ENCODE peak calls at places on chromosome 18, in ten cellular contexts. J is OCI-LY7, I is GM23248, F is PC-3, M is HCT116, Q is GM23338, T is MM.1S, E is PC-9, G is Karpas-422, K is SK-N-SH. S is an unnamed sample. For H3K9me2, the result is how much of the 10 kb centered on the place peaks cover.

GRCh38 chr18:21443776-21444464 is 156.6 kb downstream of the ESCO1 start:
- DNase-seq in J (no peak), I (no peak), F (no peak), M (no peak), Q (no peak), T (no peak), E (no peak), G (no peak), K (no peak), S (no peak)

GRCh38 chr18:10449396-10449795 is 5.0 kb upstream of the APCDD1 start:
- DNase-seq in J (no peak), I (no peak), F (no peak), M (no peak), Q (no peak), T (no peak), E (no peak), G (no peak), K (no peak), S (no peak)

GRCh38 chr18:50711401-50711800 is 108.4 kb downstream of the MRO start:
- DNase-seq in J (no peak), I (no peak), F (no peak), M (no peak), Q (no peak), T (no peak), E (no peak), G (no peak), K (no peak), S (no peak)

GRCh38 chr18:70555046-70555445 is 266.2 kb downstream of the SOCS6 start:
- DNase-seq in J (no peak), I (no peak), F (no peak), M (no peak), Q (no peak), T (no peak), E (no peak), G (peak), K (no peak), S (no peak)

GRCh38 chr18:51753365-51754057 is 556.0 kb upstream of the MEX3C start:
- DNase-seq in J (no peak), I (no peak), F (no peak), M (no peak), Q (no peak), T (no peak), E (no peak), G (no peak), K (no peak), S (no peak)

GRCh38 chr18:10474309-10474708 is 19.9 kb downstream of the APCDD1 start:
- DNase-seq in J (no peak), I (no peak), F (no peak), M (no peak), Q (no peak), T (no peak), E (no peak), G (no peak), K (no peak), S (no peak)

GRCh38 chr18:13500227-13500865 is 226.0 kb downstream of the FAM210A start:
- DNase-seq in J (no peak), I (peak), F (no peak), M (no peak), Q (peak), T (no peak), E (no peak), G (no peak), K (no peak), S (peak)

GRCh38 chr18:35711227-35711626 is 129.7 kb downstream of the GALNT1 start:
- DNase-seq in J (no peak), I (no peak), F (peak), M (no peak), Q (no peak), T (no peak), E (no peak), G (no peak), K (no peak), S (no peak)

GRCh38 chr18:13004316-13004879 is 13.2 kb downstream of the CEP192 start:
- DNase-seq in J (no peak), I (no peak), F (no peak), M (no peak), Q (no peak), T (no peak), E (no peak), G (no peak), K (no peak), S (no peak)

GRCh38 chr18:69400976-69401474 is 337 bp downstream of the DOK6 start:
- DNase-seq in J (no peak), I (peak), F (no peak), M (no peak), Q (peak), T (no peak), E (no peak), G (no peak), K (peak), S (no peak)

GRCh38 chr18:34002130-34002529 is 222.6 kb downstream of the NOL4 start:
- DNase-seq in J (peak), I (no peak), F (no peak), M (no peak), Q (no peak), T (no peak), E (no peak), G (peak), K (no peak), S (no peak)

GRCh38 chr18:59379772-59380530 is 20.9 kb upstream of the LMAN1 start:
- DNase-seq in J (no peak), I (peak), F (no peak), M (no peak), Q (no peak), T (no peak), E (no peak), G (no peak), K (no peak), S (no peak)

GRCh38 chr18:26457611-26458350 is 90.6 kb downstream of the KCTD1 start:
- DNase-seq in J (no peak), I (no peak), F (no peak), M (no peak), Q (peak), T (no peak), E (no peak), G (no peak), K (no peak), S (no peak)

GRCh38 chr18:63178526-63178880 is 141.1 kb downstream of the BCL2 start:
- DNase-seq in J (no peak), I (peak), F (no peak), M (no peak), Q (no peak), T (no peak), E (no peak), G (peak), K (no peak), S (peak)
- H3K4me2 ChIP-seq in J (no peak), I (peak), F (no peak), M (no peak), Q (no peak), T (no peak), E (no peak), G (peak), K (no peak), S (peak)

GRCh38 chr18:46424898-46425297 is 232.1 kb downstream of the LOXHD1 start:
- DNase-seq in J (no peak), I (no peak), F (no peak), M (no peak), Q (peak), T (no peak), E (peak), G (no peak), K (no peak), S (peak)
- H3K9me2 ChIP-seq in J (under half), I (under half), F (under half), M (under half), Q (under half), T (under half), E (under half), G (under half), K (under half), S (under half)

GRCh38 chr18:79506191-79507075 is 110.7 kb downstream of the NFATC1 start:
- DNase-seq in J (no peak), I (peak), F (no peak), M (no peak), Q (no peak), T (no peak), E (no peak), G (no peak), K (no peak), S (no peak)

GRCh38 chr18:79508565-79509535 is 113.1 kb downstream of the NFATC1 start:
- DNase-seq in J (no peak), I (no peak), F (no peak), M (no peak), Q (no peak), T (no peak), E (no peak), G (no peak), K (no peak), S (no peak)

GRCh38 chr18:79507076-79507545 is 111.4 kb downstream of the NFATC1 start:
- DNase-seq in J (no peak), I (peak), F (no peak), M (no peak), Q (no peak), T (no peak), E (no peak), G (no peak), K (peak), S (no peak)

GRCh38 chr18:79509536-79509930 is 113.8 kb downstream of the NFATC1 start:
- DNase-seq in J (no peak), I (no peak), F (no peak), M (no peak), Q (no peak), T (no peak), E (no peak), G (no peak), K (no peak), S (no peak)

DNA sequence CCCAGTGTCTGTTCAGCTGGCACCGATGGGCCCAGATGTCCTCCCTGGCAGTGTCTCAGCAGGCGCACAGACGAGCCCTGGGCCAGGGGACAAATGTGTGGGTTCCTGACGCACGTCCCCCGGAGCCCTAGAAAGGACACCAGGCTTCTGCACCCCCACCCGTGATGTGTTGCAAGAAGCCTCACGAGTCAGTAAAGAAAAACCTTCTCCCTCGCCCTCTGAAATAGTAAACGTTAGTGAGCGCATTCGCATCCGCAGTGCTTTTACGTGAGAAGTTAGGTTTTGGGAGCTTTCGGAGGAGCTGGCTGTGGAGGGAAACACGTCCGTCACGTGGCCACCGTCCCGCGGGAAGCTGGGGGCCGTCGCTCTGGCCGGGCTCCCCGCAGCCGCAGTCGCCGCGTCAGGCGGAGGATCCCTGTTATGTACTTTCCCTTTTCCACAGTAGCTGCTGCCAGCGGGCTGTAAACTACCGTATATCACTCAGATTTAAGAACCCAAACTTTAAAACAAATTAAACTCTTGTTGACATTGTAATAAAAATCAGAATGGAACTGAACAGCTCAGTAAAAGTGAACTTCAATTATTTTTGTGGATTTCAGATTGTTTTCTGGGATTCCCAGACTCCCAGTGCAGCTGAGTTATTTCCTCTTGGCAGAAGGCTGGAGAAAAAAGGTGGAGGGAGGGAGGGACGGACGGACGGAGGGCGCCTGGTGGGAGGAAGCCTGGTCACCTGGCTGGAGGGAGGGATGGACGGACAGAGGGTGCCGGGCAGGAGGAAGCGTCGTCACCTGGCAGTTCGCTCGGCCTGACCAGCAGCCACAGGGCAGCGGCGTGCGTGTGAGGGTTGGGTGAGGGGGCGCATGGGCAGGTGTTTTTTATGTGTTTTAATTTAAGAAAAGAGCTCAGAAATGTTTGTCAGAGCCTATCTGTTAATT is 112.1 kb downstream of the NFATC1 start:
- DNase-seq in J (no peak), I (peak), F (peak), M (no peak), Q (no peak), T (no peak), E (peak), G (no peak), K (no peak), S (peak)
- H2AFZ ChIP-seq in J (no peak), I (peak), F (peak), M (no peak), Q (peak), T (no peak), E (no peak), G (no peak), K (no peak), S (peak)

GRCh38 chr18:1177232-1177631 is 272.6 kb downstream of the ADCYAP1 start:
- DNase-seq in J (no peak), I (no peak), F (no peak), M (no peak), Q (no peak), T (no peak), E (no peak), G (no peak), K (no peak), S (no peak)

DNA sequence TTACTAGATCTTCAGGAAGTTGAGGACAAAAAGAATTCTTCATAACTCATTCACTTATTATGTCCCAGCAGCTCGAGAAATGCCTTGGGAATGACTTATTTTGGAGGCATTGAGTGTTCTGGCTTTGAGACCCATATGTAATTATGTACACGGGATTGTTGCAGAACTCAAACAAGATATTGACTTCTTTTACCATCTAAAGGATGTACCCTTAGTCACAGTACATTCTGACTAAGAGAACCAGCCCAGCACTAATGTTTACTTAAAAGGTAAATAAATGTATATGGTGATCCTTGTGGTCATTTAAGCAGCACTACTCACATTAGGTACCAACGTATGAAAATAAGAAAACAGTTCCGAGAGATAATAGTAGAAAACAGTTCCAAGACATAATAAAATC is 268.9 kb downstream of the ADCYAP1 start:
- DNase-seq in J (no peak), I (no peak), F (peak), M (no peak), Q (no peak), T (no peak), E (no peak), G (no peak), K (no peak), S (no peak)
- H3K4me2 ChIP-seq in J (no peak), I (no peak), F (peak), M (no peak), Q (no peak), T (no peak), E (no peak), G (no peak), K (no peak), S (no peak)

GRCh38 chr18:32907215-32907590 is 134.4 kb upstream of the KLHL14 start:
- DNase-seq in J (no peak), I (no peak), F (no peak), M (no peak), Q (no peak), T (no peak), E (no peak), G (no peak), K (no peak), S (no peak)
- H3K9me2 ChIP-seq in J (under half), I (under half), F (under half), M (under half), Q (under half), T (under half), E (under half), G (under half), K (under half), S (under half)

DNA sequence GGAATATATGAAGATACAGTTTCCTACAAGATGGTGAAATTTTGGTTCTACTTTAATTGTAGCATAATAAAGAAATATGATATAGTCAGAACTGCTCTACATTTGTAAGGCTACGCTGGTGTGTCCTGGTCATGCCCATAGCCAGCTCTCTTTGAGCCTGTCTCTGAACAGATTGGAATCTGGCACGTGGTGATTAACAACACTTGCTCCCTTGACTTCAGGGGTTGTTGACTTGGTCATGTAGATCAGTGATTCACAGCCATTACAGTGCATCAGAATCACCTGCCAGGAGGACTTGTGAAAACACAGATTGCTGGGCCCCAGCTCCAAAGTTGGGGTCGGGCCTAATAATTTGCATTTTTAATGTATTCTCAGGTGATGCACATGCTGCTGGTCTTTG is 80.4 kb downstream of the PTPRM start:
- DNase-seq in J (no peak), I (no peak), F (no peak), M (no peak), Q (no peak), T (no peak), E (no peak), G (no peak), K (no peak), S (no peak)
- H2AFZ ChIP-seq in J (no peak), I (no peak), F (no peak), M (no peak), Q (no peak), T (no peak), E (no peak), G (no peak), K (no peak), S (no peak)

GRCh38 chr18:40911041-40911440 is 1044.0 kb upstream of the PIK3C3 start:
- DNase-seq in J (no peak), I (no peak), F (peak), M (no peak), Q (no peak), T (no peak), E (no peak), G (no peak), K (no peak), S (no peak)
- H3K4me2 ChIP-seq in J (no peak), I (no peak), F (peak), M (no peak), Q (no peak), T (no peak), E (no peak), G (no peak), K (no peak), S (no peak)

DNA sequence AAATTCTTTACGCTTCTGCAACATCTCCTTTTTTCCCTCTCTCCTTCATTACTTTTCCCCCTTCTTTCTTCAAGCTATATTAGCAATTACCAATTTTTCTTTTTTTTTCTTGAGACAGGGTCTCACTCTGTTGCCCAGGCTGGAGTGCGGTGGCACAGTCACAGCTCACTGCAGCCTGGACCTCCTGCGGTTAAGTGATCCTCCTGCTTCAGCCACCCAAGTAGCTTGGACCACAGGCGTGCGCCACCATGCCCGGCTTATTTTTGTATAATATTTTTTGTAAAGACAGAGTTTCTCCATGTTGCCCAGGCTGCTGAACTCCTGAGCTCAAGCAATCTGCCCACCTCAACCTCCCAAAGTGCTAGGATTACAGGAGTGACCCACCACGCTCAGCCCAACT is 70.7 kb downstream of the EPG5 start:
- DNase-seq in J (no peak), I (no peak), F (no peak), M (no peak), Q (no peak), T (no peak), E (no peak), G (no peak), K (no peak), S (no peak)
- H3K9me2 ChIP-seq in J (under half), I (under half), F (under half), M (under half), Q (under half), T (under half), E (under half), G (under half), K (under half), S (under half)

DNA sequence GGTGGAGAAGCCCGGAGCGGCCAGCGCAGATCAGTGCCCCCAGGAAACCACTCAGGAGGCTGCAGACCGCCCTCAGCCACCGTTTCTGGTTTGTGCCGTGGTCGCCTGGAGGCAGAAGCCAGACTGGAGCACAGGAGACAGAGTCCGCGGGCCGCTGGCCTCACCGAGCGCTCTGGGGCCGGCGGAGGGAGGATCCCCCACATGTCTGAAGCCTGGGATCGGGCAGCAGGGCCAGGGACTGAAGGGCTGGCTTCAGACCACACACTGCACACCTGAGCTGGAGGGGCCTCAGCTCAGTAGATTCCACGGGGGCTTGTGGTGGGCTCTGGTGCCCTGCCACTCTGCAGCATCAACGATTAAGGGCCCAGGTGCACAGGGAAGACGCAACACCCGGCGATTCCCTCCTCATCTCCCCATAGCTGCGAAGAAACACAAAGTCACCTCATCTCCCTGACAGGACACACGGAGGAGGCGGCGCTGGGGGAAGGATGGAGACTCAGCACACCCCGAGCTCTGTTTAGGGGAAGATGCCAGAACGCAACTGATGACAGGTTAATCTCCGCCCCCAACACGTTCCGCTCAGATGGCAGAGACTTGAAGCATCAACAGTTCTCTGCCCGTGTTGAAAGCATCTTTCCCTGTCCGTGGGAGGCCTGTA is 408.1 kb downstream of the GALR1 start:
- DNase-seq in J (no peak), I (no peak), F (no peak), M (no peak), Q (no peak), T (no peak), E (no peak), G (no peak), K (no peak), S (no peak)
- H2AFZ ChIP-seq in J (no peak), I (no peak), F (no peak), M (no peak), Q (no peak), T (no peak), E (no peak), G (no peak), K (no peak), S (no peak)

S was measured in hepatocyte.